ENCODE peak calls at places on chromosomes 3 and 15, in four cellular contexts. One of them, this sample, is unnamed.

GRCh38 chr3:49664300-49664699 is 9.9 kb upstream of the APEH start:
- DNase-seq in HepG2: no peak
- DNase-seq in dorsolateral prefrontal cortex: no peak
- DNase-seq in NCI-H1105: no peak
- DNase-seq in this sample: no peak

GRCh38 chr3:126340081-126340511 is 17.1 kb downstream of the KLF15 start:
- DNase-seq in NCI-H1105: no peak
- DNase-seq in dorsolateral prefrontal cortex: peak
- DNase-seq in HepG2: no peak
- DNase-seq in this sample: no peak

GRCh38 chr15:60479711-60480110 is 769 bp upstream of the ICE2 start:
- DNase-seq in NCI-H1105: no peak
- DNase-seq in dorsolateral prefrontal cortex: no peak
- DNase-seq in HepG2: no peak
- DNase-seq in this sample: no peak

GRCh38 chr3:177904661-177905060 is 631.6 kb upstream of the KCNMB2 start:
- DNase-seq in NCI-H1105: no peak
- DNase-seq in dorsolateral prefrontal cortex: no peak
- DNase-seq in HepG2: no peak
- DNase-seq in this sample: no peak

GRCh38 chr3:124599779-124600693 is 130.2 kb upstream of the UMPS start:
- DNase-seq in dorsolateral prefrontal cortex: no peak
- DNase-seq in NCI-H1105: peak
- DNase-seq in HepG2: peak
- DNase-seq in this sample: no peak

GRCh38 chr15:89794627-89795241 is 18.6 kb downstream of the MESP2 start:
- DNase-seq in HepG2: no peak
- DNase-seq in NCI-H1105: peak
- DNase-seq in dorsolateral prefrontal cortex: no peak
- DNase-seq in this sample: no peak

GRCh38 chr3:33360136-33360825 is 79.9 kb downstream of the UBP1 start:
- DNase-seq in HepG2: peak
- DNase-seq in NCI-H1105: no peak
- DNase-seq in dorsolateral prefrontal cortex: no peak
- DNase-seq in this sample: no peak

GRCh38 chr15:51576451-51576850 is 46.1 kb downstream of the DMXL2 start:
- DNase-seq in NCI-H1105: no peak
- DNase-seq in dorsolateral prefrontal cortex: no peak
- DNase-seq in HepG2: no peak
- DNase-seq in this sample: no peak

GRCh38 chr3:52477076-52477895 is 17.9 kb upstream of the STAB1 start:
- DNase-seq in NCI-H1105: no peak
- DNase-seq in dorsolateral prefrontal cortex: no peak
- DNase-seq in HepG2: no peak
- DNase-seq in this sample: no peak

GRCh38 chr3:45544024-45544718 is 50.4 kb upstream of the LIMD1 start:
- DNase-seq in dorsolateral prefrontal cortex: no peak
- DNase-seq in HepG2: peak
- DNase-seq in NCI-H1105: no peak
- DNase-seq in this sample: no peak

GRCh38 chr3:32285910-32286309 is 47.4 kb downstream of the CMTM8 start:
- DNase-seq in HepG2: no peak
- DNase-seq in NCI-H1105: no peak
- DNase-seq in dorsolateral prefrontal cortex: no peak
- DNase-seq in this sample: no peak

GRCh38 chr15:83207622-83208356 is at the start of gene HDGFL3:
- DNase-seq in dorsolateral prefrontal cortex: peak
- DNase-seq in NCI-H1105: peak
- DNase-seq in HepG2: no peak
- DNase-seq in this sample: peak

GRCh38 chr3:127731546-127731945 is 58.8 kb downstream of the ABTB1 start:
- DNase-seq in dorsolateral prefrontal cortex: no peak
- DNase-seq in HepG2: no peak
- DNase-seq in NCI-H1105: no peak
- DNase-seq in this sample: no peak

GRCh38 chr3:50550079-50550736 is 17.3 kb downstream of the C3orf18 start:
- DNase-seq in NCI-H1105: no peak
- DNase-seq in dorsolateral prefrontal cortex: no peak
- DNase-seq in HepG2: peak
- DNase-seq in this sample: peak

GRCh38 chr3:195085356-195086130 is 185.4 kb downstream of the XXYLT1 start:
- DNase-seq in HepG2: no peak
- DNase-seq in NCI-H1105: no peak
- DNase-seq in dorsolateral prefrontal cortex: no peak
- DNase-seq in this sample: peak

GRCh38 chr3:98734737-98735136 is 28.4 kb upstream of the ST3GAL6 start:
- DNase-seq in dorsolateral prefrontal cortex: no peak
- DNase-seq in HepG2: no peak
- DNase-seq in NCI-H1105: no peak
- DNase-seq in this sample: no peak

GRCh38 chr3:23430781-23431423 is 227.8 kb downstream of the UBE2E2 start:
- DNase-seq in NCI-H1105: no peak
- DNase-seq in HepG2: no peak
- DNase-seq in dorsolateral prefrontal cortex: no peak
- DNase-seq in this sample: no peak

GRCh38 chr3:169083126-169083525 is 580.4 kb downstream of the MECOM start:
- DNase-seq in HepG2: no peak
- DNase-seq in dorsolateral prefrontal cortex: no peak
- DNase-seq in NCI-H1105: no peak
- DNase-seq in this sample: no peak

GRCh38 chr3:115087512-115087911 is 59.6 kb downstream of the ZBTB20 start:
- DNase-seq in NCI-H1105: no peak
- DNase-seq in HepG2: no peak
- DNase-seq in dorsolateral prefrontal cortex: no peak
- DNase-seq in this sample: no peak

GRCh38 chr15:74180689-74181602 is 7.4 kb downstream of the ISLR start:
- DNase-seq in HepG2: no peak
- DNase-seq in dorsolateral prefrontal cortex: no peak
- DNase-seq in NCI-H1105: no peak
- DNase-seq in this sample: no peak

GRCh38 chr3:160567774-160568173 is 2.4 kb upstream of the KPNA4 start:
- DNase-seq in dorsolateral prefrontal cortex: no peak
- DNase-seq in NCI-H1105: no peak
- DNase-seq in HepG2: no peak
- DNase-seq in this sample: no peak

GRCh38 chr15:99095626-99096025 is 9.3 kb upstream of the SYNM start:
- DNase-seq in dorsolateral prefrontal cortex: no peak
- DNase-seq in NCI-H1105: no peak
- DNase-seq in HepG2: no peak
- DNase-seq in this sample: no peak

GRCh38 chr15:85621096-85621495 is 173.6 kb downstream of the KLHL25 start:
- DNase-seq in HepG2: no peak
- DNase-seq in dorsolateral prefrontal cortex: no peak
- DNase-seq in NCI-H1105: no peak
- DNase-seq in this sample: no peak

GRCh38 chr3:130963878-130964277 is 62.7 kb downstream of the ASTE1 start:
- DNase-seq in dorsolateral prefrontal cortex: no peak
- DNase-seq in NCI-H1105: no peak
- DNase-seq in HepG2: peak
- DNase-seq in this sample: no peak

GRCh38 chr3:112555535-112556170 is 6.1 kb downstream of the ATG3 start:
- DNase-seq in HepG2: no peak
- DNase-seq in NCI-H1105: no peak
- DNase-seq in dorsolateral prefrontal cortex: no peak
- DNase-seq in this sample: no peak

GRCh38 chr3:64264491-64265109 is 39.3 kb upstream of the PRICKLE2 start:
- DNase-seq in NCI-H1105: no peak
- DNase-seq in HepG2: no peak
- DNase-seq in dorsolateral prefrontal cortex: no peak
- DNase-seq in this sample: no peak

GRCh38 chr15:93173369-93173768 is 84.4 kb upstream of the RGMA start:
- DNase-seq in dorsolateral prefrontal cortex: no peak
- DNase-seq in NCI-H1105: no peak
- DNase-seq in HepG2: no peak
- DNase-seq in this sample: no peak

GRCh38 chr3:186320862-186321568 is 41.0 kb downstream of the DGKG start:
- DNase-seq in NCI-H1105: peak
- DNase-seq in dorsolateral prefrontal cortex: no peak
- DNase-seq in HepG2: no peak
- DNase-seq in this sample: no peak

GRCh38 chr3:33749546-33750215 is 31.6 kb upstream of the CLASP2 start:
- DNase-seq in dorsolateral prefrontal cortex: no peak
- DNase-seq in NCI-H1105: no peak
- DNase-seq in HepG2: no peak
- DNase-seq in this sample: no peak

This sample was measured in B cell.